ENCODE peak calls at places on chromosome 14, in four cellular contexts. One of them, this sample, is unnamed. For H3K4me1, the result is how much of the 10 kb centered on the place peaks cover.

GRCh38 chr14:21496453-21496852 is 14.7 kb downstream of the METTL3 start:
- DNase-seq in foreskin keratinocyte: no peak
- DNase-seq in OCI-LY7: no peak
- DNase-seq in Peyer's patch: no peak
- DNase-seq in this sample: no peak

GRCh38 chr14:38627163-38627562 is 371.3 kb upstream of the CLEC14A start:
- DNase-seq in foreskin keratinocyte: no peak
- DNase-seq in Peyer's patch: no peak
- DNase-seq in OCI-LY7: no peak
- DNase-seq in this sample: peak

GRCh38 chr14:88535813-88536212 is 19.0 kb downstream of the PTPN21 start:
- DNase-seq in OCI-LY7: no peak
- DNase-seq in Peyer's patch: no peak
- DNase-seq in foreskin keratinocyte: no peak
- DNase-seq in this sample: no peak

GRCh38 chr14:64944861-64945260 is 2.3 kb upstream of the GPX2 start:
- DNase-seq in foreskin keratinocyte: no peak
- DNase-seq in OCI-LY7: no peak
- DNase-seq in Peyer's patch: no peak
- DNase-seq in this sample: no peak

GRCh38 chr14:92473261-92473946 is 40.2 kb upstream of the RIN3 start:
- DNase-seq in foreskin keratinocyte: peak
- DNase-seq in Peyer's patch: no peak
- DNase-seq in OCI-LY7: no peak
- DNase-seq in this sample: no peak

GRCh38 chr14:77158175-77158908 is 16.8 kb upstream of the ZDHHC22 start:
- DNase-seq in Peyer's patch: no peak
- DNase-seq in OCI-LY7: no peak
- DNase-seq in foreskin keratinocyte: no peak
- DNase-seq in this sample: no peak

GRCh38 chr14:88005050-88005481 is at the start of gene GPR65:
- DNase-seq in Peyer's patch: peak
- DNase-seq in foreskin keratinocyte: no peak
- DNase-seq in OCI-LY7: peak
- DNase-seq in this sample: no peak

GRCh38 chr14:21308132-21308478 is 28.2 kb downstream of the RPGRIP1 start:
- DNase-seq in foreskin keratinocyte: no peak
- DNase-seq in Peyer's patch: no peak
- DNase-seq in OCI-LY7: no peak
- DNase-seq in this sample: no peak

GRCh38 chr14:94173471-94173884 is 644 bp upstream of the PPP4R4 start:
- DNase-seq in Peyer's patch: no peak
- DNase-seq in OCI-LY7: no peak
- DNase-seq in foreskin keratinocyte: no peak
- DNase-seq in this sample: peak

GRCh38 chr14:94385553-94386057 is 2.8 kb downstream of the SERPINA1 start:
- DNase-seq in Peyer's patch: no peak
- DNase-seq in foreskin keratinocyte: no peak
- DNase-seq in OCI-LY7: no peak
- DNase-seq in this sample: no peak

GRCh38 chr14:93068721-93069120 is 47.0 kb downstream of the ITPK1 start:
- DNase-seq in Peyer's patch: no peak
- DNase-seq in foreskin keratinocyte: no peak
- DNase-seq in OCI-LY7: no peak
- DNase-seq in this sample: no peak

GRCh38 chr14:22088614-22089359 is 415.2 kb upstream of the OR4E1 start:
- DNase-seq in Peyer's patch: no peak
- DNase-seq in foreskin keratinocyte: no peak
- DNase-seq in OCI-LY7: no peak
- DNase-seq in this sample: no peak

GRCh38 chr14:95315579-95315978 is 4.1 kb downstream of the CLMN start:
- DNase-seq in Peyer's patch: no peak
- DNase-seq in foreskin keratinocyte: no peak
- DNase-seq in OCI-LY7: no peak
- DNase-seq in this sample: no peak

GRCh38 chr14:39050389-39050788 is 52.6 kb downstream of the SEC23A start:
- DNase-seq in foreskin keratinocyte: peak
- DNase-seq in OCI-LY7: no peak
- DNase-seq in Peyer's patch: no peak
- DNase-seq in this sample: no peak

GRCh38 chr14:23113346-23114119 is 5.5 kb downstream of the CEBPE start:
- DNase-seq in Peyer's patch: no peak
- DNase-seq in foreskin keratinocyte: no peak
- DNase-seq in OCI-LY7: no peak
- DNase-seq in this sample: no peak

DNA sequence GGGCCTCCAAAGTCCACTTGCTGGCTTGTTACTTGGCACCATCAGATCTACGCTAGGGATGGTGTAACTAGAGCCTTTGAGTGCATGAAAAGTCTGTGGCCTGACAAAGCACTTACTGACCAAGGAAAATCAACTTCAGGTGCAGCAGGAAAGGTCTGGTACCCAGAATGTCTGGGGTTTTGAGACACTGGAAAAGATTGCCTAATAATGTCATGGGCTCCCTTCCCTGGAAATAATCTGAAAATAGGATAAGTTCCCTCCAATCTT is 106.7 kb downstream of the ZFP36L1 start:
- DNase-seq in OCI-LY7: no peak
- DNase-seq in Peyer's patch: no peak
- DNase-seq in foreskin keratinocyte: no peak
- DNase-seq in this sample: no peak
- H3K4me1 ChIP-seq in OCI-LY7: half or more
- H3K4me1 ChIP-seq in Peyer's patch: under half
- H3K4me1 ChIP-seq in foreskin keratinocyte: half or more
- H3K4me1 ChIP-seq in this sample: under half

GRCh38 chr14:68546839-68547238 is 246.0 kb downstream of the ZFP36L1 start:
- DNase-seq in OCI-LY7: no peak
- DNase-seq in Peyer's patch: no peak
- DNase-seq in foreskin keratinocyte: peak
- DNase-seq in this sample: no peak

GRCh38 chr14:68541128-68541896 is 251.6 kb downstream of the ZFP36L1 start:
- DNase-seq in foreskin keratinocyte: no peak
- DNase-seq in Peyer's patch: no peak
- DNase-seq in OCI-LY7: no peak
- DNase-seq in this sample: no peak

GRCh38 chr14:68542346-68542745 is 250.5 kb downstream of the ZFP36L1 start:
- DNase-seq in Peyer's patch: no peak
- DNase-seq in OCI-LY7: no peak
- DNase-seq in foreskin keratinocyte: no peak
- DNase-seq in this sample: no peak

GRCh38 chr14:68544150-68544892 is 248.5 kb downstream of the ZFP36L1 start:
- DNase-seq in OCI-LY7: no peak
- DNase-seq in foreskin keratinocyte: peak
- DNase-seq in Peyer's patch: no peak
- DNase-seq in this sample: no peak

GRCh38 chr14:68543516-68543915 is 249.4 kb downstream of the ZFP36L1 start:
- DNase-seq in Peyer's patch: no peak
- DNase-seq in foreskin keratinocyte: no peak
- DNase-seq in OCI-LY7: no peak
- DNase-seq in this sample: no peak
- H3K4me1 ChIP-seq in Peyer's patch: under half
- H3K4me1 ChIP-seq in foreskin keratinocyte: half or more
- H3K4me1 ChIP-seq in OCI-LY7: under half
- H3K4me1 ChIP-seq in this sample: under half

DNA sequence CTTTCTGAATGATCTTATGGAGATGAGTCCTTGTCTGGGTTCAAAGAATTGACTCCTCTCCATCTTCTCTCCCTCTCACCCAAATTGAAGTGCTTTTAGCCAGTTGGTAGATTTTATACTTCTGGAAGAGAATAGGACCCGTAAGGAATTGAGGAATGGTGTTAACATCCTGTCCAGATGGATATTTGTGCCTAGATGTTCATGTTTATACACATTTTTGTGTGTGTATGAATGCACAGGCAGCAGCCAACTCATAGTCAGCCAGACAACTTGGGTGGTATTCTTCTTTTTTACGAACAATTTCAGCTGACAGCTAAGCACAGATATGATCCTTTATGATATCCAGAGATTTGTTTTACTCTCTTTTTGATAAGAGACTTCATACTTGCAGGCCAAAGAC is 449.5 kb upstream of the RGS6 start:
- DNase-seq in OCI-LY7: no peak
- DNase-seq in foreskin keratinocyte: no peak
- DNase-seq in Peyer's patch: no peak
- DNase-seq in this sample: no peak
- H3K4me1 ChIP-seq in OCI-LY7: under half
- H3K4me1 ChIP-seq in foreskin keratinocyte: under half
- H3K4me1 ChIP-seq in Peyer's patch: under half
- H3K4me1 ChIP-seq in this sample: under half

DNA sequence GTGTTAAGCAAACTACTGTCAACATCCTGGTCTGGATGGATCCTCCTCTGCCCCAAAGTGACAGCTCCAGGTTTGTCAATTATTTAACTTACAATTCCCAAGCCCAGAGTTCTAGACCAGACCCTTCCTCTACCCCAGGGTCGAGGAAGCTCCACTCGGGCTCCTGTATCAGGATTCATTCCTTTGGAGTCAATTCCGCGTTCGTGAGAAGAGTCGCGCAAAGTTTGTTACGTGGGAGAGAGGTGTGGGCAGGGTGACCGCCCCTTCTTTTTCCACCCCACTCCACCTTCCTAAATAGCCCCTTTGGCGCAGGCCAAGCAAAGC is 479 bp downstream of the SEL1L start:
- DNase-seq in foreskin keratinocyte: no peak
- DNase-seq in Peyer's patch: no peak
- DNase-seq in OCI-LY7: no peak
- DNase-seq in this sample: no peak
- H3K4me1 ChIP-seq in foreskin keratinocyte: under half
- H3K4me1 ChIP-seq in Peyer's patch: under half
- H3K4me1 ChIP-seq in OCI-LY7: half or more
- H3K4me1 ChIP-seq in this sample: half or more

DNA sequence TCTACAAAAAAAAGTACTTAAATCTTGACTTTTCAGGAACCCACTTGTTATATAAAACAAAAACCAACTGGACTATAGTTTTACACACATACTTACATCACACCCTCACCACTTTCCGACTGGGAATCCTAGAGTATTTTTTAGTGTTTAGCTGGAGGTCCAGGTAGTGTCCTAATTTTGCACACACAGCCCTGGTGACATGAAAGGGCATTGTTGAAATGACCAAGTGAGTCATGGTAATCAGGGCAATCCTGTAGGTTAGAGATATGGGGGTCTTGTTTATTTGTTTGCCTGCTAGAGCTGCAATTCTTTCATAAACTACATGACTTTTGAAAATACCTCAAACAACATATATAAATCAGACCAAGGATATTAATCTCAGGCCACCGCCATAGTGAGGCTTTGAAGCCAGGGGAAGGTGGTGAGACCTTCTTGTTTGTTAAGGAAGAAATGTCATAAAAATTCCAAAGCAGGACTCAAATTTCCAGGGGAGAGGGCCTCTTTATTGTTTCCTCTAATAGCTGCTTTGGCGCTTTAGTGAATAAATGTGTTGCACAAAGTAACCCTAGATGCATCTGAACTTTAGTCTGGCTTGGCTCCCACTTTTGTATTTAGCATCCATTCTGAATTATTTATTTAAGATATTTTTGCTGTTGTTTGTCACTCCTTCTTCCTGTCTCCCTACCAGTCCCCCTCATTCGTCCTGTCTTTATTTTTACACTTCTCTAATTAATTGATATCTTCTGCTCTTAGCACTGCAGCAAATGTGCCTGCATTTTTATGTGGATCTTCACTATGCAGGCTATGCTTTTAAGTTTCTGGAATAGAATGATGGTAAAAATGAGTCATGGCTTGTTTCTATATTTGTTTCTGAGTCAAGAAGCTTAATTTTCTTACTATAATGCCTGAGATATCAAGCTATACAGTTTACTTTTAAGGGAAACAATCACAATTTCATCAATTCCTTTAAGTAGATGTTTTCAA is 430.2 kb downstream of the RAD51B start:
- DNase-seq in foreskin keratinocyte: no peak
- DNase-seq in Peyer's patch: no peak
- DNase-seq in OCI-LY7: no peak
- DNase-seq in this sample: no peak
- H3K4me1 ChIP-seq in foreskin keratinocyte: half or more
- H3K4me1 ChIP-seq in Peyer's patch: half or more
- H3K4me1 ChIP-seq in OCI-LY7: half or more
- H3K4me1 ChIP-seq in this sample: half or more

GRCh38 chr14:99484106-99484505 is 2.9 kb downstream of the CCNK start:
- DNase-seq in Peyer's patch: no peak
- DNase-seq in foreskin keratinocyte: no peak
- DNase-seq in OCI-LY7: no peak
- DNase-seq in this sample: no peak
- H3K4me1 ChIP-seq in Peyer's patch: under half
- H3K4me1 ChIP-seq in foreskin keratinocyte: under half
- H3K4me1 ChIP-seq in OCI-LY7: under half
- H3K4me1 ChIP-seq in this sample: under half

DNA sequence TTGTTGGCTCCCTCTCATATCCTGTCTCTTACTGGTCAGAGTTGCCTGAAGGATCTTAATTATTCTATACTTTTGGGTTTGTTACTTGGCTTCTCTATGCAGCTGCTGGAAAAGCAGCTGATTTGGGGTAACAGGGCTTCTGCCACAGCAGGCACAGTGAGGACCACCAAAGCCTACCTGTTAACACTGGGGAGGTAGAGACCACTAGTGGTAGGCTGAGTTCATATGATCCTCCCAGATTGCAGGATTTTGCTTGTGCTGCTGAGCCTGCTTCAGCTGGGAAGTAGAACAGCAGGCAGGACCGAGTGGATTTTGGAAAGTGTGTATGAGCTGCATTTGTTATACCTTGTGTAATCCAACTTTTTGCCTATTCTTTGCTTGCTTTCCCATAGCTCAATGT is 34.1 kb downstream of the RCOR1 start:
- DNase-seq in Peyer's patch: no peak
- DNase-seq in foreskin keratinocyte: no peak
- DNase-seq in OCI-LY7: no peak
- DNase-seq in this sample: no peak
- H3K4me1 ChIP-seq in Peyer's patch: under half
- H3K4me1 ChIP-seq in foreskin keratinocyte: under half
- H3K4me1 ChIP-seq in OCI-LY7: under half
- H3K4me1 ChIP-seq in this sample: under half